ENCODE peak calls at places on chromosomes 6 and 20, in ten cellular contexts. J, G, X, V, M, W, U, Z, B and S are unnamed samples.

GRCh38 chr6:127690092-127690491 is 113.1 kb downstream of the C6orf58 start:
- DNase-seq in W (no peak), V (no peak), U (peak; percentile 19), Z (peak; percentile 13), B (no peak), J (no peak), X (no peak), G (no peak), M (peak; percentile 18), S (peak; percentile 4)

GRCh38 chr6:130632288-130632687 is 194.9 kb upstream of the SMLR1 start:
- DNase-seq in X (no peak), W (no peak), B (no peak), J (no peak), Z (no peak), V (no peak), G (no peak), M (no peak), U (no peak), S (no peak)

GRCh38 chr6:169847141-169847674 is 95.8 kb downstream of the ERMARD start:
- DNase-seq in M (no peak), J (peak; percentile 25), W (no peak), G (no peak), U (no peak), V (no peak), X (no peak), Z (no peak), B (no peak), S (no peak)

GRCh38 chr6:142011156-142011555 is 121.6 kb upstream of the GJE1 start:
- DNase-seq in B (no peak), W (no peak), U (no peak), V (no peak), G (no peak), J (no peak), X (no peak), M (no peak), Z (no peak), S (no peak)

GRCh38 chr6:34056301-34056700 is 89.6 kb downstream of the GRM4 start:
- DNase-seq in U (peak; percentile 27), J (no peak), Z (peak; percentile 66), W (no peak), X (no peak), V (peak; percentile 44), B (no peak), M (peak; percentile 42), G (peak; percentile 79), S (no peak)

GRCh38 chr20:63739129-63740069 is at the start of gene SLC2A4RG:
- DNase-seq in M (peak; percentile 92), G (peak; percentile 92), B (peak; percentile 75), Z (peak; percentile 78), U (peak; percentile 74), V (peak; percentile 72), X (peak; percentile 72), J (peak; percentile 84), W (peak; percentile 99), S (no peak)

GRCh38 chr6:107192739-107193296 is 77.5 kb upstream of the BEND3 start:
- DNase-seq in M (no peak), G (no peak), U (no peak), J (no peak), B (no peak), W (no peak), Z (no peak), X (no peak), V (peak; percentile 67), S (no peak)

GRCh38 chr6:36443951-36444428 is 1.2 kb downstream of the KCTD20 start:
- DNase-seq in W (peak; percentile 41), J (no peak), M (peak; percentile 44), G (no peak), X (no peak), B (peak; percentile 40), Z (no peak), V (no peak), U (peak; percentile 50), S (no peak)

GRCh38 chr6:16433338-16433737 is 195.0 kb downstream of the GMPR start:
- DNase-seq in G (no peak), M (no peak), B (no peak), W (no peak), X (no peak), V (no peak), J (no peak), U (no peak), Z (no peak), S (no peak)

GRCh38 chr6:141986457-141986856 is 146.3 kb upstream of the GJE1 start:
- DNase-seq in W (no peak), X (no peak), M (no peak), B (no peak), V (no peak), G (no peak), J (no peak), U (no peak), Z (no peak), S (no peak)

GRCh38 chr6:36195471-36196048 is 984 bp upstream of the BRPF3 start:
- DNase-seq in V (no peak), M (peak; percentile 2), U (no peak), G (no peak), W (no peak), B (no peak), J (no peak), Z (peak; percentile 4), X (no peak), S (no peak)

GRCh38 chr6:16420715-16421461 is 182.5 kb downstream of the GMPR start:
- DNase-seq in W (peak; percentile 68), V (no peak), M (no peak), B (no peak), X (no peak), U (no peak), Z (peak; percentile 84), J (no peak), G (no peak), S (peak; percentile 60)

DNA sequence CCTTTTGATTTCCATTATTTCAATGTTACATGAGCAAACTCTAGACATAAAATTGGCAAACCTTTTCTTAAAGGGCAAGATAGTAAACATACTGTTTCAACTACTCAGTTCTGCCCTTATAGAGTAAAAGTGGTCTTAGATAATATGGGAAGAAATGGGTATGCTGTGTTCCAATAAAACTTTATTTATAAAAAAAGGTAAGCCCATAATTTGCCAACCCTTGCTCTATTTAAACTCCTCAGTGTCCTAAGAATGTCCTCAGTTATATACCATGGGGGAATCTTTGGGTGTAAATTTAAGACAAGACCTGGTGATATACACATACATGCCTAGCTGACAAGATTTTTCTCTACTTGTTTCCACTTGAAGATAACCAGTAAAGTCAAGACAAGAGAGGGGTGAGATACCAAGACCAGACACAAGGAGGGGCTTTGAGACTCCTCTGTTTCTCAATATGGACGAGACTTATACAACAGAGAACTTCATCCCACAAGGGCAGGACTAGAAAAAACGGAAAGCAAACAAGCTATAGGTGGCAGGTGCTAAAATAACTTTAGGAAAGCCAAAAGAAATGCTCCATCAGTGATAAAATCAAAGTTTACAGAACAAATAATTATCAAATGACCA is 10.5 kb downstream of the SNX3 start:
- DNase-seq in J (no peak), U (peak; percentile 45), W (no peak), Z (peak; percentile 4), G (no peak), M (no peak), X (no peak), B (no peak), V (no peak), S (no peak)
- TF ChIP-seq CTCF in J (peak; percentile 58), U (peak; percentile 8), W (peak; percentile 26), Z (peak; percentile 26), G (no peak), M (peak; percentile 31), X (no peak), B (peak; percentile 39), V (no peak), S (peak; percentile 46)

GRCh38 chr6:38720295-38720694 is 5.2 kb downstream of the DNAH8 start:
- DNase-seq in Z (no peak), V (no peak), U (peak; percentile 10), G (no peak), M (no peak), B (no peak), J (no peak), X (no peak), W (no peak), S (no peak)
- TF ChIP-seq CTCF in Z (no peak), V (no peak), U (no peak), G (no peak), M (peak; percentile 21), B (peak; percentile 13), J (no peak), X (no peak), W (peak; percentile 28), S (no peak)

GRCh38 chr20:46346770-46347169 is 38.5 kb upstream of the CDH22 start:
- DNase-seq in M (no peak), X (no peak), U (no peak), B (no peak), Z (no peak), W (no peak), V (no peak), G (no peak), J (no peak), S (no peak)

GRCh38 chr20:46349742-46350056 is 41.4 kb upstream of the CDH22 start:
- DNase-seq in M (no peak), U (no peak), Z (no peak), V (no peak), W (no peak), B (no peak), X (no peak), G (no peak), J (no peak), S (no peak)

GRCh38 chr20:46348972-46349741 is 40.9 kb upstream of the CDH22 start:
- DNase-seq in M (peak; percentile 78), G (peak; percentile 81), X (peak; percentile 74), B (peak; percentile 58), J (no peak), U (peak; percentile 43), Z (no peak), V (no peak), W (peak; percentile 68), S (no peak)

GRCh38 chr20:46347831-46348230 is 39.5 kb upstream of the CDH22 start:
- DNase-seq in X (no peak), M (no peak), Z (no peak), B (no peak), J (no peak), V (no peak), U (no peak), W (no peak), G (no peak), S (no peak)

GRCh38 chr20:46348231-46348803 is 40.0 kb upstream of the CDH22 start:
- DNase-seq in J (no peak), W (no peak), G (no peak), U (peak; percentile 29), Z (no peak), M (peak; percentile 55), X (no peak), V (no peak), B (no peak), S (no peak)
- TF ChIP-seq CTCF in J (no peak), W (no peak), G (no peak), U (no peak), Z (peak; percentile 14), M (peak; percentile 35), X (no peak), V (no peak), B (no peak), S (no peak)

DNA sequence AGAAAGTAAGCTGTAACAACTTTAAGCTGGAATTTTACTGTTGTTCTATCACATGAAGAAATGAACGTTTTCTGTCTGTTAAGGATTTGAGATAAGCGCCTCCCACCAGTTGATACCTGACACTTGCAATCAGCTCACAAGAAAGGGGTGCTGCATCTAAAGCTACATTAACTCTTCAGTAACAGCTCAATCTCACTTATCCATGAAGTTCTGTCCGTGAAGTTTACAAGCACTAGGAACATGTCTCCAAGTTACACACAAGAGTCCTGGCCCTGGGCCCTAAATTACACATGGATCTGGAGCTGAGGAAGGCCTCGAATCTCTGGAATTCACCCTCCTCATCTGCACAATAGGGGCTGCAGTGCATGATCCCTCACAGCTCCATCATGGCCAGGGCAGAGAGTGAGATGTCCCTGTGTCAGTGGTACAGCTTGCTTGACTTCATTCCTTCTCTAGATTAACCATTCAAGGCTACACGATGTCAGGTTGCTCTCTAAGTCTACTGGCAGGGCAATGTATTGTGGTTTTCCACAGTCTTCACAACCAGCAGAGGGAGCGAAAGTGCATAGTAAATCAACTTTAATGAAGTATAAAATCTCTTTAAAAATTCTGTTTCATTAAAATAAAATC is 182.4 kb upstream of the MCHR2 start:
- DNase-seq in B (peak; percentile 48), W (no peak), M (peak; percentile 26), V (no peak), X (no peak), G (no peak), J (no peak), Z (peak; percentile 62), U (peak; percentile 44), S (peak; percentile 45)
- TF ChIP-seq CTCF in B (peak; percentile 75), W (peak; percentile 38), M (peak; percentile 57), V (no peak), X (no peak), G (no peak), J (peak; percentile 60), Z (peak; percentile 52), U (no peak), S (peak; percentile 62)